ENCODE peak calls at places on chromosome 7, in five cellular contexts. One of them, this sample, is unnamed.

GRCh38 chr7:1853619-1854520 is 183.8 kb downstream of the ELFN1 start:
- DNase-seq in effector CD4-positive, alpha-beta T cell: peak
- DNase-seq in astrocyte of the cerebellum: no peak
- DNase-seq in stimulated activated CD4-positive, alpha-beta T cell treated with anti-CD3 and anti-CD28 coated beads, Interleukin-15, amount 100 ng/mL, for 24 hours: no peak
- DNase-seq in H7: no peak
- DNase-seq in this sample: no peak

GRCh38 chr7:843230-843629 is 11.0 kb downstream of the SUN1 start:
- DNase-seq in effector CD4-positive, alpha-beta T cell: no peak
- DNase-seq in astrocyte of the cerebellum: no peak
- DNase-seq in stimulated activated CD4-positive, alpha-beta T cell treated with anti-CD3 and anti-CD28 coated beads, Interleukin-15, amount 100 ng/mL, for 24 hours: no peak
- DNase-seq in H7: no peak
- DNase-seq in this sample: no peak

GRCh38 chr7:102075126-102075525 is 211.5 kb upstream of the SH2B2 start:
- DNase-seq in effector CD4-positive, alpha-beta T cell: no peak
- DNase-seq in astrocyte of the cerebellum: no peak
- DNase-seq in stimulated activated CD4-positive, alpha-beta T cell treated with anti-CD3 and anti-CD28 coated beads, Interleukin-15, amount 100 ng/mL, for 24 hours: no peak
- DNase-seq in H7: no peak
- DNase-seq in this sample: no peak

GRCh38 chr7:956031-956430 is 1.6 kb upstream of the ADAP1 start:
- DNase-seq in effector CD4-positive, alpha-beta T cell: no peak
- DNase-seq in astrocyte of the cerebellum: no peak
- DNase-seq in stimulated activated CD4-positive, alpha-beta T cell treated with anti-CD3 and anti-CD28 coated beads, Interleukin-15, amount 100 ng/mL, for 24 hours: no peak
- DNase-seq in H7: no peak
- DNase-seq in this sample: no peak

GRCh38 chr7:42185726-42186125 is 51.3 kb downstream of the GLI3 start:
- DNase-seq in effector CD4-positive, alpha-beta T cell: no peak
- DNase-seq in astrocyte of the cerebellum: no peak
- DNase-seq in stimulated activated CD4-positive, alpha-beta T cell treated with anti-CD3 and anti-CD28 coated beads, Interleukin-15, amount 100 ng/mL, for 24 hours: no peak
- DNase-seq in H7: no peak
- DNase-seq in this sample: no peak

GRCh38 chr7:4681922-4682620 is at the start of gene FOXK1:
- DNase-seq in effector CD4-positive, alpha-beta T cell: peak
- DNase-seq in astrocyte of the cerebellum: no peak
- DNase-seq in stimulated activated CD4-positive, alpha-beta T cell treated with anti-CD3 and anti-CD28 coated beads, Interleukin-15, amount 100 ng/mL, for 24 hours: peak
- DNase-seq in H7: peak
- DNase-seq in this sample: peak

GRCh38 chr7:17830206-17830605 is 110.1 kb downstream of the SNX13 start:
- DNase-seq in effector CD4-positive, alpha-beta T cell: no peak
- DNase-seq in astrocyte of the cerebellum: no peak
- DNase-seq in stimulated activated CD4-positive, alpha-beta T cell treated with anti-CD3 and anti-CD28 coated beads, Interleukin-15, amount 100 ng/mL, for 24 hours: no peak
- DNase-seq in H7: no peak
- DNase-seq in this sample: no peak

GRCh38 chr7:1169409-1170368 is 9.7 kb upstream of the ZFAND2A start:
- DNase-seq in effector CD4-positive, alpha-beta T cell: peak
- DNase-seq in astrocyte of the cerebellum: no peak
- DNase-seq in stimulated activated CD4-positive, alpha-beta T cell treated with anti-CD3 and anti-CD28 coated beads, Interleukin-15, amount 100 ng/mL, for 24 hours: peak
- DNase-seq in H7: peak
- DNase-seq in this sample: peak

GRCh38 chr7:67484244-67484751 is 487.7 kb downstream of the TYW1 start:
- DNase-seq in effector CD4-positive, alpha-beta T cell: no peak
- DNase-seq in astrocyte of the cerebellum: peak
- DNase-seq in stimulated activated CD4-positive, alpha-beta T cell treated with anti-CD3 and anti-CD28 coated beads, Interleukin-15, amount 100 ng/mL, for 24 hours: peak
- DNase-seq in H7: peak
- DNase-seq in this sample: no peak

This sample was measured in T-helper 1 cell.